ENCODE peak calls at places on chromosomes 7 and 10, in six cellular contexts. J, B, M, O, H and Z are unnamed samples.
A peak's percentile ranks its signal among the peaks of the same experiment; 100 is the strongest.

GRCh38 chr7:36208406-36208805 is 55.4 kb downstream of the EEPD1 start:
- DNase-seq in J (no peak), B (no peak), M (no peak), O (no peak), H (no peak), Z (no peak)

GRCh38 chr7:12136545-12136944 is 74.5 kb upstream of the TMEM106B start:
- DNase-seq in J (no peak), B (no peak), M (no peak), O (no peak), H (no peak), Z (no peak)

GRCh38 chr10:66695046-66695445 is 230.8 kb upstream of the LRRTM3 start:
- DNase-seq in J (no peak), B (no peak), M (no peak), O (no peak), H (no peak), Z (no peak)

GRCh38 chr10:22737587-22737986 is 23.2 kb upstream of the PIP4K2A start:
- DNase-seq in J (peak; percentile 20), B (peak; percentile 92), M (peak; percentile 65), O (no peak), H (peak; percentile 80), Z (no peak)

GRCh38 chr7:148474421-148474820 is 116.1 kb upstream of the C7orf33 start:
- DNase-seq in J (no peak), B (no peak), M (no peak), O (no peak), H (no peak), Z (no peak)

GRCh38 chr7:45651056-45651444 is 76.9 kb downstream of the ADCY1 start:
- DNase-seq in J (no peak), B (no peak), M (no peak), O (no peak), H (no peak), Z (no peak)

GRCh38 chr10:28677889-28678686 is 767 bp downstream of the BAMBI start:
- DNase-seq in J (no peak), B (peak; percentile 39), M (no peak), O (peak; percentile 59), H (peak; percentile 34), Z (peak; percentile 13)

GRCh38 chr7:71787513-71787912 is 624.6 kb downstream of the CALN1 start:
- DNase-seq in J (no peak), B (peak; percentile 0), M (peak; percentile 2), O (no peak), H (no peak), Z (no peak)

GRCh38 chr7:157567666-157568065 is 230.9 kb downstream of the DNAJB6 start:
- DNase-seq in J (no peak), B (no peak), M (no peak), O (no peak), H (no peak), Z (no peak)

GRCh38 chr10:15344876-15345285 is 26.2 kb downstream of the FAM171A1 start:
- DNase-seq in J (peak; percentile 33), B (peak; percentile 74), M (peak; percentile 97), O (no peak), H (peak; percentile 51), Z (no peak)

GRCh38 chr7:150903627-150904026 is 51.3 kb downstream of the AOC1 start:
- DNase-seq in J (no peak), B (peak; percentile 29), M (no peak), O (no peak), H (peak; percentile 43), Z (peak; percentile 82)

GRCh38 chr7:98251251-98251843 is 685 bp downstream of the TECPR1 start:
- DNase-seq in J (peak; percentile 7), B (peak; percentile 42), M (no peak), O (no peak), H (no peak), Z (peak; percentile 79)
- TF ChIP-seq CTCF in J (no peak), B (no peak), M (no peak), O (no peak), H (no peak), Z (no peak)

GRCh38 chr10:12348870-12349627 is at the start of gene CAMK1D:
- DNase-seq in J (peak; percentile 57), B (peak; percentile 56), M (peak; percentile 70), O (peak; percentile 78), H (peak; percentile 62), Z (peak; percentile 91)

GRCh38 chr10:12349628-12350166 is 350 bp downstream of the CAMK1D start:
- DNase-seq in J (no peak), B (no peak), M (no peak), O (no peak), H (no peak), Z (no peak)

GRCh38 chr10:12350925-12351324 is 1.6 kb downstream of the CAMK1D start:
- DNase-seq in J (no peak), B (no peak), M (no peak), O (no peak), H (no peak), Z (no peak)

GRCh38 chr10:12351447-12351846 is 2.1 kb downstream of the CAMK1D start:
- DNase-seq in J (no peak), B (no peak), M (no peak), O (peak; percentile 23), H (no peak), Z (peak; percentile 21)

DNA sequence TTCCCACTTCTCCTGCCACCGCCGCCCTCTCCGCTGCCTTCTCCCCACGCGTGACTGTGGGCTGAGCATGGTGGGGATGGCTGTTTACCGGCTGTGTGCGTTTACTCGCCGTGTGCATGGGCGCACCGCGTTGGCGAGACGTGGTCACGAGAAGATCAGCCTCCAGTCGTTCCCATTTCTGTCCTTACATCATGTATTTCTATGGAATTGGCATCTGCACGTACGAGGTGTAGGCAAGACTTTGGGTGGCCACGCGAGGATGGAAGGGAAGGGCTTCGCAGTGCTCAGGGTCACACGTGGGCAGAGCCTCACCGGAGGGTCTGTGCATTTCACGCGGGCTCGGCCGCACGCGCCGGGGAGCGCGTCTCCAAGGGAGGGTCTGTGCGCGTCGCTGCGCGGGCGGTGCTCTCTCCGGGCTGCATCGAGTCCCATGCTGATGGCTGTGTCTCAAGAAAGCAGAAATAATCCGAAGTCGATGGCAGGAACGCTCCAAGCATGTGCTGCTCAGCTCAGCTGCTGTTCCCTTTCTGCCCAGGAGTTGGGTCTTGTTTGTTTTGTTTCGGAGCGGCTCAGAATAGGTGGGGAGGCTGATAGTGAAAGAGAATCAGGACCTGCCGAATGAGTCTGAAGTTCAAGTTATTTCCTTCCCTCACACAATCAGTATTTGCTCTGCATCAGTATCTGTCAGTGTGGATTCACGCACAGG is 973 bp downstream of the CAMK1D start:
- DNase-seq in J (no peak), B (peak; percentile 39), M (peak; percentile 28), O (peak; percentile 49), H (peak; percentile 49), Z (peak; percentile 67)
- TF ChIP-seq CTCF in J (no peak), B (no peak), M (no peak), O (no peak), H (no peak), Z (peak; percentile 52)

GRCh38 chr7:8217200-8218068 is 44.5 kb downstream of the ICA1 start:
- DNase-seq in J (peak; percentile 86), B (peak; percentile 86), M (peak; percentile 79), O (peak; percentile 36), H (peak; percentile 87), Z (no peak)
- TF ChIP-seq CTCF in J (peak; percentile 57), B (peak; percentile 39), M (peak; percentile 46), O (peak; percentile 75), H (peak; percentile 52), Z (peak; percentile 71)

GRCh38 chr7:26078437-26079362 is 73.3 kb upstream of the NFE2L3 start:
- DNase-seq in J (peak; percentile 63), B (peak; percentile 10), M (peak; percentile 42), O (peak; percentile 87), H (no peak), Z (peak; percentile 80)
- TF ChIP-seq CTCF in J (peak; percentile 24), B (peak; percentile 14), M (peak; percentile 50), O (peak; percentile 40), H (no peak), Z (no peak)

DNA sequence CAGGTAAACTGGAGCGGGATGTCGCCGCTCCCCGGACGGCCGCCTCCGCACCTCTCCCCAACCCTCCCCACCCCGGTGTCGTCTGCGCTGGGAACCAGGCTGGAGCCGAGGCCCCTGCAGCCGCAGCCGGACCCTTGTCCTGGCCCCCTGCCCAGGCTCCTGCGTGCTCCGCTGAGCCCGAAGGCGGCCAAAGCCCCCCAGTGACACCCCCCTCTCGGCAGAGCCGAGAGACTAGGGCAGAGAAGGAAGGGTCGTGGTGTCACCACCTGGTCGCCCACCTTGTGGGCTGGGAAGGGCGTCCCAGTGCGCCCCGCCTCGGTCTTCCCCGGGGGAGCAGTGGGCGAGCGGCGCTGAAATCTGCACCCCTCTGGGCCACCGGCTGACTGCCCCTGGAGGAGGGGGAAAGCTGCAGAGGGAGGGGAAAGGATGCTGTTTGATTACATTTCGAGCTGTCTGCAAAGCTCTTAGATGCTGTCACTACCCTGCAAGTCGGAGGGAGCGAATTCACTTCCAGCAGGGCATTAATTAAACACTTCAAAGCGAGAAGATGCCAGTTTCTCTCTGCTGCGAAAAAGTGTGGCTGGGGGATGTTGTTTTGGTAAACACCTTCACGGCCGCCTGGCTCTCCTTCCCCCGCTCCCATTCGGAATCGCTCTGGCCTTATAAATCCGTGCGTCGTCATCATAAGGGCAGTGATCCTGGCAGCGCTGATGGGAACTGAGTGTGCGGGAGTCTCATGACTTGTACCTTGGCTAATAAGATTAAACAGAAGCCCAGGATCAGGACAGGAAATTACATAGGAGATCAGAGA is 622 bp downstream of the DYNC1I1 start:
- DNase-seq in J (peak; percentile 62), B (peak; percentile 44), M (peak; percentile 28), O (no peak), H (peak; percentile 8), Z (peak; percentile 26)
- TF ChIP-seq CTCF in J (no peak), B (no peak), M (no peak), O (no peak), H (no peak), Z (no peak)

GRCh38 chr7:1028044-1028770 is 16.1 kb upstream of the GPR146 start:
- DNase-seq in J (peak; percentile 85), B (peak; percentile 86), M (peak; percentile 93), O (peak; percentile 95), H (peak; percentile 81), Z (peak; percentile 93)
- TF ChIP-seq CTCF in J (no peak), B (no peak), M (no peak), O (no peak), H (no peak), Z (no peak)